ENCODE peak calls at places on chromosomes 3 and 15, in four cellular contexts. L is ovary, M is gastrocnemius medialis, W is colonic mucosa. D is an unnamed sample.

GRCh38 chr3:29329986-29330514 is 49.2 kb downstream of the RBMS3 start:
- DNase-seq in L (no peak), M (no peak), W (no peak), D (no peak)

GRCh38 chr3:31106204-31106603 is 211.7 kb upstream of the GADL1 start:
- DNase-seq in L (no peak), M (peak; percentile 14), W (no peak), D (no peak)

GRCh38 chr15:94352940-94353820 is 121.8 kb downstream of the MCTP2 start:
- DNase-seq in L (no peak), M (no peak), W (no peak), D (peak; percentile 18)

GRCh38 chr3:194707176-194707575 is 21.5 kb downstream of the FAM43A start:
- DNase-seq in L (no peak), M (no peak), W (no peak), D (no peak)

GRCh38 chr3:188839187-188839695 is 332.5 kb upstream of the TPRG1 start:
- DNase-seq in L (no peak), M (no peak), W (no peak), D (no peak)

GRCh38 chr3:188301147-188301546 is 147.2 kb downstream of the LPP start:
- DNase-seq in L (no peak), M (no peak), W (no peak), D (no peak)

GRCh38 chr3:42498034-42498433 is 4.4 kb upstream of the VIPR1 start:
- DNase-seq in L (no peak), M (no peak), W (peak; percentile 8), D (no peak)

GRCh38 chr15:101435761-101436160 is 53.7 kb downstream of the PCSK6 start:
- DNase-seq in L (no peak), M (no peak), W (no peak), D (no peak)

GRCh38 chr15:70088887-70089691 is 8.6 kb downstream of the TLE3 start:
- DNase-seq in L (no peak), M (peak; percentile 59), W (peak; percentile 35), D (no peak)

GRCh38 chr3:110420158-110420641 is 651.4 kb upstream of the NECTIN3 start:
- DNase-seq in L (no peak), M (no peak), W (no peak), D (no peak)

GRCh38 chr3:141331370-141332318 is 36.7 kb upstream of the ZBTB38 start:
- DNase-seq in L (peak; percentile 28), M (peak; percentile 70), W (no peak), D (peak; percentile 26)

DNA sequence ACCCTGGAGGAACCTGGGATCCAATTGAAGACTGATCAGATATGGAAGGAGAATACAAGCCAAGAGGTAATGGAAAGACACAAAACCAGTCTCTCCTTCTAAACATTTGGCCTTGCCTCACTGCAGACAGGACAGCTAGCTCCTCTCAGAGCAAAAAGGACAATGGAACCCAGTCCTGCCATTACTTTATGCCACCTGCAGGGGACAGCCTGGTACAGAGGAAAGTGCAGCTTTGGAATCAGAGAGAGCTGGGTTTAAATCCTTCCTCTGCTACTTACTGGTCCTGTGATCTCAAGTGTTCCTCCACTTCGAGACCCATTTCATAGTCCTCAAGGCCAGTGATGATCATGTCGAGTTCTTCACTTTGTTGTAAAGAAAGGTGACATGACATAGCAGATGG is 159.4 kb upstream of the SMAD3 start:
- DNase-seq in L (no peak), M (no peak), W (no peak), D (no peak)
- H3K4me1 ChIP-seq in L (no peaks in the 10 kb centered on the region), M (no peaks in the 10 kb centered on the region), W (no peaks in the 10 kb centered on the region), D (no peaks in the 10 kb centered on the region)

DNA sequence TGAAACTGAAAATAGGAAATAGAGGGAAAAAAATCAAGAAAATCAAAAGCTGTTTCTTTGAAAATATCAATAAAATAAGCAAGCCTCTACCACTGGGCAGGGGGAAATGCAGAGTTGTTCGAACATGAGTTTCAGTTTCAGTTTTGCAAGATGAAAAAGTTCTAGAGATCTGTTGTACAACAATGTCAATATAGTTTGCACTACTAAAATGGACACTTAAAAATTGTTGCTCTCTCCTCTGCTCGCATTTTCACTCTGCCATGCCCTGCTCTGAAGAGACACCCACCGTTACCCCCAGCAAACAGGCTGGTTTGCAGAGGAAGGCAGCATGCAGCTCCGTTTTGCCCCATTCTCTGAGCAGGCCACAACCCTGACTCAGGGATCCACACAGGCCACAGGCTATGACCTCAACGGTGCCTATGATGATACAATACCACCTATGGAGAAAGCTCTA is 64.5 kb downstream of the ZNF148 start:
- DNase-seq in L (no peak), M (no peak), W (peak; percentile 35), D (peak; percentile 15)
- H3K27ac ChIP-seq in L (no peak overlapping the region), M (no peak overlapping the region), W (peak overlapping the region; percentile 36), D (no peak overlapping the region)

DNA sequence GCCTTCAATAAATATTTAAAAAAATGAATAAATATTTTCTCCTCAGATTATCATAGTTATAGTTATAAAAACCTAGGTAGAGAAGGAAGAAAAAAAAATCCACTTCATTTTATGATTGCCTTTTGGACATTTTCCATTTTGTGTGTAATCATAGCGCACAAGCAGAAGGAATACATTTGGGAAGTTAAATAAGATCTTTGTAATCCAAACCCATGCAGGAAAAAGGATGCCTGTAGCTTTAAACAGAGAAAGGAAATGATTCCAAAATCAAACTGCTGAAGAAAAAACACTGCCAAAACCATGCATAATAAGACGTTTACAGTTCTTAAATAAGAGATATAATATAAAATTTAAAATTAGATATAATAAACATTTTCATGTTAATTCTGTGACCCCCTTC is 7.4 kb upstream of the CCDC54 start:
- DNase-seq in L (no peak), M (no peak), W (no peak), D (no peak)
- H3K36me3 ChIP-seq in L (no peaks in the 10 kb centered on the region), M (no peaks in the 10 kb centered on the region), W (no peaks in the 10 kb centered on the region), D (no peaks in the 10 kb centered on the region)

GRCh38 chr3:48556796-48557626 is at the start of gene PFKFB4:
- DNase-seq in L (peak; percentile 99), M (peak; percentile 100), W (peak; percentile 100), D (peak; percentile 100)
- H3K4me1 ChIP-seq in L (peaks cover 10% of the 10 kb centered on the region), M (peaks cover 40% of the 10 kb centered on the region), W (peaks cover 10% of the 10 kb centered on the region), D (peaks cover 59% of the 10 kb centered on the region)

GRCh38 chr3:12808587-12808986 is 12.1 kb downstream of the CAND2 start:
- DNase-seq in L (no peak), M (no peak), W (no peak), D (no peak)

GRCh38 chr3:12810963-12811362 is 14.5 kb downstream of the CAND2 start:
- DNase-seq in L (no peak), M (no peak), W (no peak), D (no peak)

GRCh38 chr3:12809435-12809834 is 13.0 kb downstream of the CAND2 start:
- DNase-seq in L (no peak), M (peak; percentile 9), W (no peak), D (no peak)

GRCh38 chr3:12809001-12809400 is 12.5 kb downstream of the CAND2 start:
- DNase-seq in L (no peak), M (peak; percentile 14), W (no peak), D (no peak)

DNA sequence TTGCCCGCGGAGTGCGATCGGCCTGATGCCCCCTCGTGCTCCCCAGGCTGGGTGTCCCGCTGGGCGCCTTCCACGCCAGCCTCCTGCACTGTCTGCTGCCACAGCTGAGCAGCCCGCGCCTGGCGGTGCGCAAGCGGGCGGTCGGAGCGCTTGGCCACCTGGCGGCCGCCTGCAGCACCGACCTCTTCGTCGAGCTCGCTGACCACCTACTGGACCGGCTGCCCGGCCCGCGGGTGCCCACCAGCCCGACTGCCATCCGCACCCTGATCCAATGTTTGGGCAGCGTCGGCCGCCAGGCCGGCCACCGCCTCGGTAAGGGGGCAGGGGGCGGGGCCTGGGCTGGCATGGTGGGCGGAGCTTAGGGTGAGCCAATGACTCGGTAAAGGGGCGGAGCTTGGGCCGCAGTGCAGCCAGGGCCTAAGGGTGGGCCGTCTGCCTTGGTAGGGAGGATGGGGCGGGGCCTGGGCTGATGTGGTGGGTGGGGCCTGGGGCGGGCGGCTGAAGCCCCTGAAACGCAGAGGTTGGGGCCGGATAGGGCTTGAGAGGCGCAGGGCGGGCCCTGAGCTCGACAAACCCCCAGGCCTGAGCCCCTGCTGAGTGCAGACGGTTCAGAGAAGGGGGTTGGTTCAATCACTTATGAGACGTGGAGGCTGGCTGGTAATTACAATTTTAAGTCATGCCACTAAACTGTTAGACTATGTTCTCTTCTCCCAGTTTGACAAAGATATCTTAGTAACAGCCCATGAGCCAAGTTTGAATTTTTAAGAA is 13.7 kb downstream of the CAND2 start:
- DNase-seq in L (peak; percentile 98), M (peak; percentile 90), W (peak; percentile 99), D (peak; percentile 98)
- H3K27ac ChIP-seq in L (peak overlapping the region; percentile 65), M (peak overlapping the region; percentile 71), W (peak overlapping the region; percentile 22), D (peak overlapping the region; percentile 78)

DNA sequence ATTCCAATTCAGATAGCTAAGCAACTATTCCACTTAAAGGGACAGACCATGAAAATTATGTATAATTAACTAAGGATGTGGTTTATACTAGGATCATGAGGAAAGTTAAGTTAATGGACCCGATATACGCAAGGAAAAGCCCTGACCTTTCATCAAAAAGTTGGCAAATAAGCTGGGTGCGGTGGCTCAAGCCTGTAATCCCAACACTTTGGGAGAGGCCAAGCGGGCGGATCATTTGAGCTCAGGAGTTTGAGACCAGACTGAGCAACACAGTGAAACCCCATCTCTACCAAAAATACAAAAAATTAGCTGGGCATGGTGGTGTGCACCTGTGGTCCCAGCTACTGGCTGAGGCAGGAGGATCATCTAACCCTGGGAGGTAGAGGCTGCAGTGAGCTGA is 39.6 kb downstream of the SCAP start:
- DNase-seq in L (no peak), M (no peak), W (peak; percentile 62), D (no peak)
- H3K36me3 ChIP-seq in L (no peaks in the 10 kb centered on the region), M (peaks cover 40% of the 10 kb centered on the region), W (peaks cover 4% of the 10 kb centered on the region), D (no peaks in the 10 kb centered on the region)

GRCh38 chr15:98730860-98731711 is 82.7 kb downstream of the IGF1R start:
- DNase-seq in L (no peak), M (no peak), W (no peak), D (no peak)
- H3K4me1 ChIP-seq in L (peaks cover 34% of the 10 kb centered on the region), M (peaks cover 70% of the 10 kb centered on the region), W (no peaks in the 10 kb centered on the region), D (peaks cover 82% of the 10 kb centered on the region)